ENCODE peak calls at places on chromosomes 2 and 18, in seven cellular contexts. F is OCI-LY7; U is PC-3; Z is K562; S is left lung; L is SJSA1; B is CD8-positive, alpha-beta memory T cell. D is an unnamed sample.

GRCh38 chr18:58618822-58619553 is 9.9 kb downstream of the ALPK2 start:
- DNase-seq in Z (no peak), B (no peak), U (no peak), L (no peak), F (no peak), S (no peak), D (no peak)

GRCh38 chr2:189609853-189610252 is 29.3 kb upstream of the SLC40A1 start:
- DNase-seq in B (no peak), F (no peak), S (no peak), L (no peak), Z (no peak), U (peak; percentile 15), D (no peak)

GRCh38 chr2:143150287-143150686 is 21.1 kb downstream of the ARHGAP15 start:
- DNase-seq in Z (no peak), L (no peak), B (no peak), U (no peak), F (peak; percentile 67), S (no peak), D (no peak)

GRCh38 chr2:95077893-95078603 is 43.6 kb downstream of the MRPS5 start:
- DNase-seq in L (no peak), U (no peak), S (no peak), Z (no peak), B (peak; percentile 5), F (no peak), D (no peak)

GRCh38 chr2:10385933-10386773 is 62.0 kb downstream of the ODC1 start:
- DNase-seq in L (peak; percentile 70), F (no peak), Z (no peak), B (no peak), U (peak; percentile 83), S (no peak), D (no peak)

GRCh38 chr2:11482473-11483031 is 16.6 kb upstream of the E2F6 start:
- DNase-seq in L (no peak), S (peak; percentile 62), B (no peak), F (no peak), U (no peak), Z (no peak), D (peak; percentile 75)

GRCh38 chr18:47204908-47205522 is 28.9 kb upstream of the IER3IP1 start:
- DNase-seq in L (no peak), Z (peak; percentile 28), B (peak; percentile 17), F (peak; percentile 23), S (no peak), U (peak; percentile 30), D (peak; percentile 57)

GRCh38 chr2:152369176-152369860 is 34.3 kb downstream of the FMNL2 start:
- DNase-seq in F (no peak), U (no peak), S (no peak), Z (no peak), L (no peak), B (no peak), D (no peak)

GRCh38 chr18:42298744-42299685 is 344.0 kb downstream of the PIK3C3 start:
- DNase-seq in U (peak; percentile 53), F (peak; percentile 37), L (peak; percentile 71), S (peak; percentile 38), B (peak; percentile 25), Z (peak; percentile 46), D (peak; percentile 49)
- H3K27ac ChIP-seq in U (no peak overlapping the region), F (no peak overlapping the region), L (peak overlapping the region; percentile 7), S (no peak overlapping the region), B (no peak overlapping the region), Z (no peak overlapping the region), D (no peak overlapping the region)

GRCh38 chr2:241564596-241565411 is 6.3 kb downstream of the BOK start:
- DNase-seq in L (peak; percentile 99), U (no peak), F (no peak), B (no peak), Z (no peak), S (peak; percentile 75), D (no peak)
- H3K4me3 ChIP-seq in L (peak overlapping the region; percentile 3), U (no peak overlapping the region), F (no peak overlapping the region), B (no peak overlapping the region), Z (no peak overlapping the region), S (no peak overlapping the region), D (no peak overlapping the region)

GRCh38 chr2:174330945-174331619 is 3.7 kb upstream of the SP9 start:
- DNase-seq in F (no peak), L (no peak), U (no peak), Z (no peak), B (no peak), S (no peak), D (no peak)
- H3K4me1 ChIP-seq in F (peaks cover 7% of the 10 kb centered on the region), L (peaks cover 13% of the 10 kb centered on the region), U (peaks cover 4% of the 10 kb centered on the region), Z (peaks cover 28% of the 10 kb centered on the region), B (peaks cover 55% of the 10 kb centered on the region), S (peaks cover 23% of the 10 kb centered on the region), D (peaks cover 10% of the 10 kb centered on the region)

DNA sequence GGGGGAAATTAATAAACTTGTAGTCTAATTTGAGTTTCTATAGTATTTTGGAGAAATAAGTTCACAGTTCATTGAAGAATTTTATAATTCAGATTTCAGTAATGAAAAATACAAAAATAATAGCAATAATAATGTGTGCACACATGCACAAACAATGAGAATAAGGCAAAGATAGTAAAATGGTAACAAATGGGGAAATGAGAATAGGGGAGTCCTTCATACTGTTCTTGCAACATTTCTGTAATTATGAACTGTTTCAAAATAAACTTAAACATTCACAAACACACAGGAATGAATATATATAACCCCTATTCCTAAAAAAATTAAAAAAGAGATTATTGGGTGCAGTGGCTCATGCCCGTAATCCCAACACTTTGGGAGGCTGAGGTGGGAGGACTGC is 63.9 kb downstream of the SPRED2 start:
- DNase-seq in Z (no peak), B (no peak), U (no peak), L (no peak), S (no peak), F (no peak), D (no peak)
- H3K27ac ChIP-seq in Z (no peak overlapping the region), B (no peak overlapping the region), U (peak overlapping the region; percentile 98), L (no peak overlapping the region), S (no peak overlapping the region), F (peak overlapping the region; percentile 85), D (no peak overlapping the region)

GRCh38 chr2:177606636-177607035 is 214.1 kb downstream of the AGPS start:
- DNase-seq in F (no peak), B (no peak), S (no peak), U (no peak), L (no peak), Z (no peak), D (no peak)

GRCh38 chr2:177604291-177605065 is 211.9 kb downstream of the AGPS start:
- DNase-seq in F (peak; percentile 35), Z (peak; percentile 45), L (peak; percentile 45), B (no peak), U (peak; percentile 76), S (no peak), D (no peak)

GRCh38 chr2:177600917-177601316 is 208.3 kb downstream of the AGPS start:
- DNase-seq in S (no peak), Z (no peak), U (no peak), L (no peak), B (no peak), F (no peak), D (no peak)

GRCh38 chr2:177602611-177603164 is 210.1 kb downstream of the AGPS start:
- DNase-seq in Z (peak; percentile 31), F (no peak), B (no peak), L (no peak), U (no peak), S (no peak), D (no peak)

DNA sequence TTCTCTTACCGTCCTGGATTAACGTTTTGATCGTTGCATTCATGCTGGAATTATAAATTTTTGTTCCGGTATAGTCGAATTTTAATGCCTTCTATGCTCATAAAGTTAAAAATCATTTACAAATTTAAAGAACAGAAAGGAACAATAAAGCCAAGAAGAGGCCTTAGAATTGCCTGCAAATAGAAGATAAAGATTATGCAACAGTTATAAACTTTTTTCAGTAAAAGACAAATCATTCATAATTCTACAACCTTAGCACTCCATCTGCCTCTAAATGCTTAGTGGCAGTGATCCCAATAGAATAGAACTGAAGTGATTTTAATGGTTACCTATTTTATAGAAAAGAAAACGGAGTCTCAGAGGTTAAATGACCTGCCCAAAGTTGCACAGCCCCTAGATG is 211.2 kb downstream of the AGPS start:
- DNase-seq in B (no peak), Z (no peak), S (no peak), F (no peak), L (no peak), U (no peak), D (no peak)
- H3K4me3 ChIP-seq in B (no peak overlapping the region), Z (no peak overlapping the region), S (no peak overlapping the region), F (no peak overlapping the region), L (no peak overlapping the region), U (no peak overlapping the region), D (no peak overlapping the region)